ENCODE peak calls at places on chromosomes 5 and 9, in four cellular contexts. F, Q, G and Y are unnamed samples.

GRCh38 chr9:96327694-96328352 is 25.8 kb upstream of the HSD17B3 start:
- DNase-seq in F (peak), Q (peak), G (no peak), Y (peak)

GRCh38 chr9:121439711-121440110 is 59.9 kb downstream of the GGTA1 start:
- DNase-seq in F (no peak), Q (no peak), G (no peak), Y (no peak)

GRCh38 chr5:178428341-178429155 is 161.6 kb downstream of the COL23A1 start:
- DNase-seq in F (no peak), Q (no peak), G (peak), Y (no peak)

GRCh38 chr5:173496129-173496882 is 120.1 kb downstream of the BOD1 start:
- DNase-seq in F (no peak), Q (no peak), G (peak), Y (no peak)

GRCh38 chr5:14247054-14247386 is 103.9 kb downstream of the TRIO start:
- DNase-seq in F (no peak), Q (no peak), G (no peak), Y (no peak)

GRCh38 chr5:173341911-173342535 is 13.8 kb upstream of the STC2 start:
- DNase-seq in F (no peak), Q (no peak), G (no peak), Y (no peak)

GRCh38 chr9:115137511-115137910 is 19.6 kb upstream of the TNC start:
- DNase-seq in F (no peak), Q (no peak), G (no peak), Y (no peak)

GRCh38 chr9:123400926-123401503 is 45.0 kb downstream of the CRB2 start:
- DNase-seq in F (no peak), Q (no peak), G (no peak), Y (no peak)

GRCh38 chr9:33196736-33197135 is 29.6 kb upstream of the B4GALT1 start:
- DNase-seq in F (no peak), Q (no peak), G (no peak), Y (no peak)

GRCh38 chr5:36552626-36553393 is 53.6 kb upstream of the SLC1A3 start:
- DNase-seq in F (peak), Q (no peak), G (no peak), Y (no peak)

GRCh38 chr9:12424243-12424642 is 268.9 kb upstream of the TYRP1 start:
- DNase-seq in F (no peak), Q (peak), G (no peak), Y (no peak)

GRCh38 chr9:113993838-113994540 is 84.1 kb downstream of the AMBP start:
- DNase-seq in F (no peak), Q (peak), G (no peak), Y (no peak)

GRCh38 chr5:142017832-142018427 is 5.1 kb upstream of the GNPDA1 start:
- DNase-seq in F (no peak), Q (no peak), G (no peak), Y (no peak)

GRCh38 chr9:97176206-97176605 is 131.3 kb upstream of the CCDC180 start:
- DNase-seq in F (no peak), Q (peak), G (no peak), Y (no peak)

GRCh38 chr5:179869101-179869500 is 10.5 kb upstream of the MRNIP start:
- DNase-seq in F (no peak), Q (no peak), G (no peak), Y (no peak)

GRCh38 chr9:35112257-35113020 is 3.2 kb downstream of the ATOSB start:
- DNase-seq in F (peak), Q (peak), G (no peak), Y (no peak)

GRCh38 chr5:35938518-35939227 is at the start of gene CAPSL:
- DNase-seq in F (peak), Q (peak), G (no peak), Y (peak)

GRCh38 chr9:135501261-135502167 is 1.0 kb downstream of the MRPS2 start:
- DNase-seq in F (no peak), Q (no peak), G (no peak), Y (no peak)

GRCh38 chr9:70566066-70566465 is 151.6 kb upstream of the KLF9 start:
- DNase-seq in F (no peak), Q (no peak), G (no peak), Y (no peak)

GRCh38 chr9:38254151-38254550 is 138.4 kb upstream of the ALDH1B1 start:
- DNase-seq in F (no peak), Q (no peak), G (peak), Y (no peak)

GRCh38 chr9:29806941-29807625 is 2233.8 kb upstream of the C9orf72 start:
- DNase-seq in F (peak), Q (no peak), G (no peak), Y (no peak)

GRCh38 chr5:34866989-34867471 is 28.1 kb downstream of the TTC23L start:
- DNase-seq in F (no peak), Q (no peak), G (no peak), Y (no peak)

GRCh38 chr5:77632526-77633268 is 5.8 kb downstream of the OTP start:
- DNase-seq in F (no peak), Q (no peak), G (no peak), Y (no peak)

GRCh38 chr9:121841771-121842611 is 190.6 kb downstream of the DAB2IP start:
- DNase-seq in F (peak), Q (peak), G (peak), Y (no peak)

GRCh38 chr5:125485003-125485641 is 738.7 kb upstream of the ZNF608 start:
- DNase-seq in F (peak), Q (peak), G (no peak), Y (peak)

GRCh38 chr9:76901801-76902200 is 4.1 kb downstream of the PRUNE2 start:
- DNase-seq in F (no peak), Q (no peak), G (no peak), Y (no peak)

GRCh38 chr5:53114988-53115387 is 5.4 kb upstream of the MOCS2 start:
- DNase-seq in F (peak), Q (peak), G (no peak), Y (no peak)

GRCh38 chr5:62090953-62091352 is 215.1 kb upstream of the KIF2A start:
- DNase-seq in F (no peak), Q (no peak), G (no peak), Y (no peak)

GRCh38 chr9:21677834-21678233 is 124.6 kb upstream of the MTAP start:
- DNase-seq in F (peak), Q (peak), G (no peak), Y (no peak)

GRCh38 chr9:104313396-104314110 is 190.5 kb upstream of the OR13F1 start:
- DNase-seq in F (no peak), Q (no peak), G (no peak), Y (no peak)

GRCh38 chr5:13316191-13316590 is 628.3 kb downstream of the DNAH5 start:
- DNase-seq in F (no peak), Q (no peak), G (no peak), Y (no peak)

GRCh38 chr5:122121782-122122465 is 7.4 kb upstream of the ZNF474 start:
- DNase-seq in F (no peak), Q (no peak), G (no peak), Y (no peak)

GRCh38 chr9:133658442-133659431 is 22.6 kb downstream of the DBH start:
- DNase-seq in F (no peak), Q (peak), G (no peak), Y (peak)

GRCh38 chr5:41522193-41522786 is 11.9 kb upstream of the PLCXD3 start:
- DNase-seq in F (no peak), Q (no peak), G (no peak), Y (no peak)

GRCh38 chr5:41527201-41527779 is 16.9 kb upstream of the PLCXD3 start:
- DNase-seq in F (peak), Q (peak), G (no peak), Y (peak)

GRCh38 chr5:41526699-41527098 is 16.3 kb upstream of the PLCXD3 start:
- DNase-seq in F (no peak), Q (no peak), G (no peak), Y (no peak)

GRCh38 chr5:41519801-41520200 is 9.4 kb upstream of the PLCXD3 start:
- DNase-seq in F (no peak), Q (peak), G (no peak), Y (no peak)

GRCh38 chr5:41524174-41524573 is 13.8 kb upstream of the PLCXD3 start:
- DNase-seq in F (no peak), Q (peak), G (no peak), Y (no peak)
- TF ChIP-seq CTCF in F (peak), Q (peak), G (peak), Y (no peak)

GRCh38 chr5:103228588-103228987 is 30.0 kb upstream of the MACIR start:
- DNase-seq in F (no peak), Q (no peak), G (no peak), Y (no peak)

GRCh38 chr5:103228056-103228455 is 30.5 kb upstream of the MACIR start:
- DNase-seq in F (peak), Q (peak), G (no peak), Y (no peak)

GRCh38 chr5:103224118-103224893 is 34.3 kb upstream of the MACIR start:
- DNase-seq in F (peak), Q (peak), G (no peak), Y (peak)

GRCh38 chr5:103223031-103223955 is 35.3 kb upstream of the MACIR start:
- DNase-seq in F (no peak), Q (no peak), G (no peak), Y (no peak)

DNA sequence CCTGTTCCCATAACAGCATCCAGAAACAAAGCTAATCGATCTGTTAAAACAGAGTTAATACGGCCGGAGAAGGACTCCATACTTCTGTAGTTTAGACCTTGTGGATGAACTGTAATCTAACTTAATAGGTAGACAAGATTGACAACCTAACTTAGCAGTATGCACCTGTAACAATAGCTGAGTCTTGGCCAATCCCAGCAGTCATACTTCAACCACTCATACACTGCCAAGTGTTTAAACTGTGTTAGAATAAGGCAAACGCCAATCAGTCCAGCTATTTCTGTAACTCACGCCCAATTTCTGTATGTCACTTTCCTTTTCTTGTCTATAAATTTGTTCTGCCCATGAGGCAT is 33.7 kb upstream of the MACIR start:
- DNase-seq in F (no peak), Q (no peak), G (no peak), Y (no peak)
- TF ChIP-seq CTCF in F (peak), Q (no peak), G (peak), Y (no peak)

DNA sequence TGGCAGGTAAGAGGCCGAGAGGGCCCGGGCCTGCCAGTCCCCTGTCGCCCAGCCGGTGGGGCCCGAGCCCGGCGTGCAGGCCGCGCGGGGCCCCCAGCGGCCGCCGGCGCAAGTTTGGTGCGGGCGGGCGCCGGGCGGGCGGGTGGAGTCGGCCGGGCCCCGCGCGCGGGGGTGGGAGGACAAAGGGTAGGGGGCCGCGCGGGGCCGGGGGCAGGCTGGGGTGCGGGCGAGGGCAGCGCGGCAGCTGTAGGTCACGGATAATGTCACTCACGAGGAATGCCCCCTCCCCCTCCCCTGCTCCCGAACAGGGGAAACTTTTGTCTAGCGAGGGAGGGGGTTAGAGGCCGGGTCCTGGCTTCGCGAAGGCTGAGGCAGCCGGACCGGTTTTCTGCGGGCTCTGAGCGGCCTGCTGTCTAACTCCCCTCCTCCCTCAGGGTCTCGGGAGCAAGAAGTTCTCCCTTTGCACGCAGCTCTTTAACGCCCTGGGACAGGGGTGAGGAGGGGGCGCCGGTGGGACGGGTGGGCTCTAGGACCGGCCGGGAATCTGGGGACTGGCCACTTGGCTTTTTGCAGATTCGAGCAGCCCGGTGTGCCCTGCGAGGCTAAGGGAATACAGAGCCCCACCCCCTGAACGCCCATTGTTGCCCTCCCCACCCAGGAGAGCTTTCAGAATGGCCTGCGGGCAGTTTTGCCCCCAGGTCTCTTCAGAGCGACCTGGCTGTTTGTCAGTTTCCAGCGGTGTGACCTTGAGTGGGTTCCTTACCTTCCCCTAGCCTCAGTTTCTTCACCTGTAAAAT is 21.3 kb upstream of the NDST1 start:
- DNase-seq in F (no peak), Q (peak), G (peak), Y (peak)
- TF ChIP-seq CTCF in F (no peak), Q (no peak), G (no peak), Y (no peak)

GRCh38 chr5:42949348-42950090 is 90.6 kb downstream of the ANXA2R start:
- DNase-seq in F (peak), Q (peak), G (no peak), Y (no peak)
- TF ChIP-seq CTCF in F (peak), Q (peak), G (no peak), Y (no peak)

GRCh38 chr9:107485451-107486043 is 4.0 kb downstream of the KLF4 start:
- DNase-seq in F (no peak), Q (no peak), G (no peak), Y (no peak)
- TF ChIP-seq CTCF in F (no peak), Q (no peak), G (no peak), Y (no peak)

DNA sequence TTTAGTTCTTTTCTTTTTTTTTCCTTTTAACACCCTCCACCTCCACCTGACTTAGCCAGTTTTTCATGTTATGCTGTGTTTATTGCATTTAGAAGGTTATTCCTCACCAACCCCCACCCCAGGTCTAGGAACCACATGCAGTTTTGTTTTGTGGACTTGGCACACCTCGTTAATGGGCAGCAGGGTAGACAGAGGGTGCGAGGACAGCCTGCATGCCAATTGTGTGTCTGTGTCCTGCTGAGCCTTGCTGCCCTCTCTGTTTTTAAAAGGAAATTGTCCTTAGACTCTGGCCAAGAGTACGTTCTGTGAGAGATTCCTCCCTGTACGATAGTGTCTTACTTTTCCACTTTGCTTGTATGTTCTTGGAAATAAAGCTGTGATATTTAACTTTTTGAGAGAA is 13.9 kb downstream of the PIK3R1 start:
- DNase-seq in F (no peak), Q (no peak), G (no peak), Y (no peak)
- TF ChIP-seq CTCF in F (no peak), Q (no peak), G (no peak), Y (no peak)

GRCh38 chr5:119743927-119744326 is 114.6 kb downstream of the FAM170A start:
- DNase-seq in F (no peak), Q (peak), G (no peak), Y (peak)
- TF ChIP-seq CTCF in F (peak), Q (peak), G (peak), Y (peak)

DNA sequence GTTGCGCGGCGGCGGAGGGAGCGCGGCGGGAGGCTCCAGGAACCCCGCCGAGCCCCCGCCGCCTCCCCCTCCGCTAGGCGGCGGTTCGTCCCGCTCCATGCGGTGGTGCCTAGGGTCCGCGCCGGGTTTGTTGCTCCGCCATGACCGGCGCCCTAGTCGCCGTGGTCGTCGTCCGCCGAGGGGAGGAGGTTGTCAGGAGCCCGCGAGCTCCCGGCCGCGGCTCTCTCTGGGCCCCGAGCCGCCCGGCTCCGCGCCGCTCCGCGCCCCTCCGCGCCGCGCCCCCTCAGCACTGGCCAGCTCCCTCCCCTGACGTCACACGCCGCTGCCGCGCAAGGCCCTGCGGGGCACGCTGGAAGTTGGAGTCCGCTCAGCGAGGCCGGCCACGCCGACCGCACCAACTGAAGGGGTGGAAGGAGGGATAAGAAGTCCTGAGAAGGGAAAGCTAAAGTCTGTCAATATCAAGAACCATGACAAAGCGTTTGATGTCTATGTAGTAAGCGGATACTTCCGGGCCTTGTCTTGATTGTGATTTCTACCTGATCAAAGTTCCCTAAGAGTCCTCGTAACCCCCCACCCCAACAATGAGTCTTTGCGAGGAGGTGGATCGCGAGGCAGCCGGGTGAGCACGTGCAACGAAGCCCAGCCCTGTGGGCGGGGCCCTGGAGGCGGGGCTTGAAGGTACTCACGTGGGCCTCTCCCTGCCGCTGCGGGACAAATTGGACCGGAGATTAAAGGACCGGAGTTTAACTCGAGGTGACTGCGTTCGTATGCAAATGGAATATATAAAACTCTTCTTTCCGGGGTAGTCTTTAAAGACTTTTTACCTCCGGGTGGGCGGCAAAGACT is at the start of gene NR6A1:
- DNase-seq in F (peak), Q (peak), G (peak), Y (peak)
- TF ChIP-seq CTCF in F (peak), Q (no peak), G (peak), Y (peak)